ENCODE peak calls at places on chromosomes 4 and X, in nine cellular contexts. D is sigmoid colon, H is lower lobe of right lung, E is psoas muscle, A is H9, L is B cell, M is progenitor cell of endocrine pancreas, X is RWPE1, S is osteocyte. R is an unnamed sample.

GRCh38 chrX:112642349-112642748 is 37.4 kb downstream of the LHFPL1 start:
- DNase-seq in A (peak; percentile 74), L (peak; percentile 33), M (peak; percentile 26), E (no peak), D (no peak), X (peak; percentile 19), S (no peak), H (no peak), R (no peak)

GRCh38 chr4:173415092-173415491 is 16.2 kb upstream of the SCRG1 start:
- DNase-seq in M (no peak), A (no peak), D (no peak), L (no peak), E (no peak), H (no peak), X (peak; percentile 20), S (no peak), R (no peak)

GRCh38 chrX:48761674-48762471 is at the start of gene GLOD5:
- DNase-seq in M (peak; percentile 23), H (peak; percentile 72), S (no peak), A (peak; percentile 85), L (no peak), X (peak; percentile 51), E (no peak), D (no peak), R (no peak)

GRCh38 chrX:119071381-119071780 is 1.4 kb upstream of the CT47C1 start:
- DNase-seq in H (no peak), S (no peak), D (no peak), X (no peak), M (no peak), E (no peak), A (no peak), L (peak; percentile 44), R (no peak)

GRCh38 chr4:95728145-95728544 is 111.7 kb upstream of the PDHA2 start:
- DNase-seq in M (no peak), E (no peak), D (peak; percentile 64), L (no peak), S (no peak), X (peak; percentile 16), A (no peak), H (no peak), R (no peak)

GRCh38 chrX:131633285-131633917 is 89.5 kb downstream of the OR13H1 start:
- DNase-seq in E (no peak), H (no peak), L (peak; percentile 59), D (peak; percentile 68), A (peak; percentile 60), S (peak; percentile 88), M (peak; percentile 55), X (peak; percentile 12), R (no peak)

GRCh38 chrX:9907645-9908387 is 59.3 kb upstream of the CLDN34 start:
- DNase-seq in H (no peak), E (no peak), L (no peak), M (no peak), A (no peak), X (peak; percentile 38), S (no peak), D (no peak), R (no peak)

GRCh38 chr4:71188951-71189350 is 149.9 kb upstream of the SLC4A4 start:
- DNase-seq in H (no peak), D (no peak), L (no peak), A (no peak), E (no peak), X (no peak), M (no peak), S (no peak), R (no peak)

GRCh38 chr4:184375027-184375426 is 99.3 kb downstream of the IRF2 start:
- DNase-seq in H (no peak), D (no peak), L (no peak), M (no peak), X (peak; percentile 45), A (no peak), S (no peak), E (no peak), R (no peak)

GRCh38 chr4:26916195-26916594 is 55.6 kb downstream of the STIM2 start:
- DNase-seq in A (no peak), H (no peak), S (no peak), E (no peak), M (no peak), D (no peak), L (no peak), X (no peak), R (no peak)

GRCh38 chrX:69031971-69032391 is 133.3 kb downstream of the PJA1 start:
- DNase-seq in X (peak; percentile 19), M (no peak), A (no peak), S (no peak), L (no peak), H (no peak), E (no peak), D (no peak), R (no peak)

GRCh38 chr4:13986533-13986932 is 359.0 kb upstream of the BOD1L1 start:
- DNase-seq in X (no peak), E (no peak), L (no peak), H (no peak), S (no peak), M (no peak), D (no peak), A (no peak), R (no peak)

GRCh38 chr4:168993724-168994510 is 16.1 kb downstream of the CBR4 start:
- DNase-seq in L (no peak), A (no peak), E (no peak), X (no peak), M (no peak), S (no peak), D (no peak), H (no peak), R (no peak)

GRCh38 chrX:1248381-1249061 is 20.1 kb upstream of the CSF2RA start:
- DNase-seq in A (peak; percentile 92), H (peak; percentile 49), S (no peak), D (no peak), L (peak; percentile 46), M (no peak), X (peak; percentile 7), E (no peak), R (no peak)

GRCh38 chr4:3776166-3777032 is 10.2 kb downstream of the ADRA2C start:
- DNase-seq in L (no peak), S (no peak), X (no peak), M (no peak), D (no peak), H (no peak), A (no peak), E (no peak), R (no peak)

GRCh38 chr4:56821394-56822263 is at the start of gene SPINK2:
- DNase-seq in L (peak; percentile 76), E (no peak), M (peak; percentile 47), H (peak; percentile 54), D (no peak), X (peak; percentile 73), S (no peak), A (peak; percentile 95), R (no peak)

GRCh38 chr4:137032242-137032641 is 500.1 kb downstream of the PCDH18 start:
- DNase-seq in H (no peak), L (no peak), A (no peak), S (no peak), X (no peak), D (no peak), M (no peak), E (no peak), R (no peak)

GRCh38 chr4:16125571-16126445 is 42.0 kb upstream of the PROM1 start:
- DNase-seq in L (no peak), X (no peak), D (no peak), S (no peak), H (no peak), M (no peak), A (no peak), E (no peak), R (no peak)

GRCh38 chrX:2325076-2325784 is 175.5 kb downstream of the DHRSX start:
- DNase-seq in E (peak; percentile 88), H (peak; percentile 55), M (no peak), A (peak; percentile 33), L (peak; percentile 74), D (peak; percentile 96), S (no peak), X (no peak), R (no peak)

GRCh38 chr4:18508801-18509200 is 487.2 kb upstream of the LCORL start:
- DNase-seq in X (no peak), D (no peak), A (no peak), E (no peak), S (no peak), H (no peak), L (no peak), M (no peak), R (no peak)

GRCh38 chrX:29237972-29238371 is 650.7 kb downstream of the IL1RAPL1 start:
- DNase-seq in E (no peak), D (no peak), H (no peak), L (no peak), S (no peak), X (no peak), M (no peak), A (no peak), R (no peak)

GRCh38 chrX:131791608-131792355 is 231.3 kb upstream of the STK26 start:
- DNase-seq in L (no peak), D (no peak), M (no peak), H (no peak), S (no peak), E (no peak), X (no peak), A (no peak), R (no peak)

GRCh38 chr4:130563185-130563890 is 1467.4 kb downstream of the C4orf33 start:
- DNase-seq in X (peak; percentile 45), M (peak; percentile 23), A (peak; percentile 81), S (no peak), H (no peak), L (no peak), D (peak; percentile 62), E (peak; percentile 53), R (no peak)
- TF ChIP-seq CTCF in X (peak; percentile 74), M (peak; percentile 65), A (peak; percentile 79), S (peak; percentile 74), H (peak; percentile 25), L (no peak), D (no peak), E (no peak), R (peak; percentile 78)

GRCh38 chrX:19225906-19226305 is 103.6 kb upstream of the ADGRG2 start:
- DNase-seq in A (peak; percentile 39), E (no peak), L (no peak), H (no peak), S (no peak), X (peak; percentile 10), D (no peak), M (no peak), R (no peak)
- TF ChIP-seq CTCF in A (peak; percentile 32), E (no peak), L (no peak), H (no peak), S (peak; percentile 38), X (no peak), D (no peak), M (no peak), R (peak; percentile 57)

DNA sequence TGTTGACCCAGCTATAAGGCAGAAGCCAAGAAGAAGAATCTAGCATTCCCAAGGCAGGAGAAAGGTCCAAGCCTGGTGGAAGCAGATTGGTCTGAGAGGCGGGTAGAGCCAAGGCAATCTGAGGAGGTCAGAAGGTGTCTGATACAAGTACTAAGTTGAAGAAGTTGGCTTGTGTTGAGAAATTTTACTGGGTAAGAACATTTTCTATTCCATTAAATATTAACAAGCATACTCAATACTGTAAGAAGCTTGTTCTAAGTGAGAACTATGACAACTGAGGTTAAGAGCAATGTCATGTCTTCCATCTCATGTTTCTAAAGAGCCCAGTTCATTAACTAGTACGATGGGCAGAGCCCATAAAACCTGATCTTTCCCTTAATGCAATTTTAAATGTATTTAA is 75.0 kb downstream of the FAM13A start:
- DNase-seq in E (no peak), A (no peak), M (no peak), L (no peak), H (no peak), S (no peak), X (no peak), D (no peak), R (no peak)
- TF ChIP-seq CTCF in E (no peak), A (no peak), M (no peak), L (no peak), H (no peak), S (no peak), X (no peak), D (no peak), R (no peak)

GRCh38 chr4:85968945-85969830 is 390.7 kb downstream of the MAPK10 start:
- DNase-seq in L (peak; percentile 53), H (no peak), X (peak; percentile 25), E (no peak), D (no peak), S (no peak), A (no peak), M (no peak), R (no peak)
- TF ChIP-seq CTCF in L (peak; percentile 75), H (peak; percentile 57), X (peak; percentile 66), E (peak; percentile 61), D (no peak), S (peak; percentile 75), A (peak; percentile 72), M (peak; percentile 67), R (peak; percentile 90)